ENCODE peak calls at places on chromosomes 1 and 21, in six cellular contexts. X is naive thymus-derived CD4-positive, alpha-beta T cell; N is NT2/D1; S is kidney epithelial cell; Z is mesendoderm; M is pancreas. E is an unnamed sample. For H3K36me3, the result is how much of the 10 kb centered on the place peaks cover.

GRCh38 chr21:45496968-45497845 is 45.0 kb downstream of the SLC19A1 start:
- DNase-seq in Z (no peak), X (no peak), S (no peak), M (peak), N (no peak), E (peak)

GRCh38 chr1:60866251-60866650 is 216.1 kb upstream of the NFIA start:
- DNase-seq in S (no peak), M (no peak), X (no peak), Z (no peak), N (no peak), E (no peak)

GRCh38 chr1:238485906-238486219 is 595.1 kb upstream of the ZP4 start:
- DNase-seq in S (no peak), X (no peak), M (no peak), Z (peak), N (no peak), E (no peak)

GRCh38 chr1:153253693-153254092 is 5.8 kb upstream of the LORICRIN start:
- DNase-seq in M (no peak), N (no peak), S (no peak), Z (no peak), X (no peak), E (no peak)

GRCh38 chr1:87956072-87956471 is 627.4 kb downstream of the LMO4 start:
- DNase-seq in S (peak), N (no peak), M (no peak), Z (peak), X (no peak), E (no peak)

GRCh38 chr1:13760340-13760739 is 60.4 kb downstream of the PRDM2 start:
- DNase-seq in S (no peak), M (no peak), X (no peak), N (no peak), Z (no peak), E (no peak)

GRCh38 chr1:234962340-234962989 is 166.2 kb downstream of the TOMM20 start:
- DNase-seq in X (no peak), S (peak), Z (no peak), M (no peak), N (no peak), E (no peak)

GRCh38 chr1:93442276-93442675 is 5.6 kb upstream of the FNBP1L start:
- DNase-seq in S (no peak), M (no peak), N (no peak), X (no peak), Z (peak), E (peak)

GRCh38 chr21:41615613-41616012 is 107.7 kb upstream of the TMPRSS2 start:
- DNase-seq in N (no peak), Z (no peak), M (no peak), X (no peak), S (no peak), E (no peak)

GRCh38 chr1:62271932-62272728 is 47.1 kb downstream of the KANK4 start:
- DNase-seq in X (peak), Z (peak), N (no peak), M (no peak), S (no peak), E (no peak)

GRCh38 chr1:155174334-155175280 is 958 bp downstream of the TRIM46 start:
- DNase-seq in M (peak), Z (peak), S (no peak), N (no peak), X (peak), E (no peak)

GRCh38 chr21:26473471-26473870 is 99.6 kb downstream of the CYYR1 start:
- DNase-seq in M (no peak), Z (no peak), X (no peak), S (no peak), N (no peak), E (no peak)

GRCh38 chr1:44835738-44836675 is 7.0 kb downstream of the PTCH2 start:
- DNase-seq in M (peak), N (peak), Z (peak), X (peak), S (no peak), E (peak)

GRCh38 chr1:33640114-33640660 is 167.7 kb downstream of the ZSCAN20 start:
- DNase-seq in S (no peak), M (no peak), N (no peak), X (no peak), Z (no peak), E (no peak)

GRCh38 chr1:70518106-70518505 is 107.0 kb downstream of the CTH start:
- DNase-seq in N (no peak), Z (no peak), M (no peak), S (no peak), X (no peak), E (no peak)

GRCh38 chr21:35528109-35529042 is 479.3 kb upstream of the RUNX1 start:
- DNase-seq in S (no peak), N (no peak), Z (no peak), M (no peak), X (peak), E (peak)

GRCh38 chr1:100440075-100440809 is 87.9 kb downstream of the CDC14A start:
- DNase-seq in X (peak), Z (peak), S (no peak), M (no peak), N (no peak), E (no peak)

GRCh38 chr21:44993321-44994015 is 53.6 kb downstream of the SLX9 start:
- DNase-seq in S (no peak), X (no peak), M (peak), N (no peak), Z (no peak), E (peak)

GRCh38 chr21:45887121-45887611 is 94.4 kb upstream of the COL6A1 start:
- DNase-seq in Z (no peak), M (no peak), N (no peak), S (no peak), X (no peak), E (no peak)

GRCh38 chr1:216057080-216057479 is 366.2 kb downstream of the USH2A start:
- DNase-seq in S (no peak), M (no peak), X (no peak), Z (no peak), N (no peak), E (no peak)

GRCh38 chr1:201660931-201661822 is 122.2 kb downstream of the NAV1 start:
- DNase-seq in N (no peak), Z (no peak), M (no peak), X (no peak), S (no peak), E (no peak)

GRCh38 chr1:199410462-199410861 is 617.0 kb upstream of the NR5A2 start:
- DNase-seq in X (no peak), N (no peak), S (no peak), M (no peak), Z (no peak), E (no peak)

GRCh38 chr1:6424000-6424565 is 493 bp upstream of the ESPN start:
- DNase-seq in N (no peak), Z (no peak), M (no peak), S (no peak), X (no peak), E (no peak)

DNA sequence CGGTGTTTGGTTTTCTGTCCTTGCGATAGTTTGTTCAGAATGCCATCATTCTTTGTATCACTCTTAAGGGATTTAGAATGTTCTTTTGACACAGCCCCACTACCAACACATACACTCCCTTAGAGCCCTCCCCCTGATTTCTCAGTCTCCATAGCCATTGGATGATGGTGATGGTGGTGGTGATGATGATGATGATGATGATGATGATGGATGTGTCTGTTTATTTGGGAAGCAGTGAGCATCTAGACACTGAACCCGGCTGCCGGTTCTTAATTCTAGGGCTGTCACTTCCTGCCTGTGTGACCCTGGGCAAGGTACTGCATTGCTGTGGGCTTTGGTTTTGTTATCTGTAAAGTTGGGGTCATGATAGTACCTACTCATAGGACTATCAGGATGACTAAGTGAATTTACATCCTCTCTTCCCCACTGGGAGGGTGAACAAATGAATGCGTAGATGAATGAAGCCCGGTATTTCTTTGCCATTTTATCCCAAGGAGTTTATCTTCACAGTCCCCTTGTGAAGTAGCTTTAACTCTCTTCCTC is 100.7 kb downstream of the HUNK start:
- DNase-seq in N (no peak), M (no peak), S (no peak), Z (no peak), X (no peak), E (no peak)
- H3K36me3 ChIP-seq in N (half or more), M (under half), S (under half), Z (under half), X (under half), E (under half)

GRCh38 chr1:230210326-230210978 is 143.4 kb downstream of the GALNT2 start:
- DNase-seq in M (no peak), S (no peak), Z (peak), N (no peak), X (no peak), E (no peak)
- H3K36me3 ChIP-seq in M (under half), S (under half), Z (under half), N (under half), X (under half), E (under half)

DNA sequence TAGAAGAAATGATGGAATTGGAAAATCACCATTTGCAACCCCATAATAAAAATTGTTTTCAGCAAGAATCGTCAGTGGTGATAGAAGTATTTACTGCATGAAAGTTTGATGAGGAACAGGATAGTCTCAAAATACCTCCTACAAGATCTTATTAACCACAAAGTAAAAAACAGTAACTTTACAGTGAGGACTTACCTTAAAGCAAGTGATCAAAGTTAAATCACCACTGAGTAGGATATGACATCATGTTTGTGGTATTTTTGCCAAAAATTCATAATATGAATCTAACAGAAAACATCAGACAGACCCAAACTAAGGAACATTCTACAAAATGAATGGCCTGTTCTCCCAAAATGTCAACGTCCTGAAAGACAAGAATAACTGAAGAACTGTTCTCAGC is 19.9 kb downstream of the ALDH9A1 start:
- DNase-seq in S (no peak), X (no peak), Z (no peak), N (no peak), M (no peak), E (no peak)
- H3K36me3 ChIP-seq in S (under half), X (half or more), Z (under half), N (half or more), M (under half), E (half or more)

DNA sequence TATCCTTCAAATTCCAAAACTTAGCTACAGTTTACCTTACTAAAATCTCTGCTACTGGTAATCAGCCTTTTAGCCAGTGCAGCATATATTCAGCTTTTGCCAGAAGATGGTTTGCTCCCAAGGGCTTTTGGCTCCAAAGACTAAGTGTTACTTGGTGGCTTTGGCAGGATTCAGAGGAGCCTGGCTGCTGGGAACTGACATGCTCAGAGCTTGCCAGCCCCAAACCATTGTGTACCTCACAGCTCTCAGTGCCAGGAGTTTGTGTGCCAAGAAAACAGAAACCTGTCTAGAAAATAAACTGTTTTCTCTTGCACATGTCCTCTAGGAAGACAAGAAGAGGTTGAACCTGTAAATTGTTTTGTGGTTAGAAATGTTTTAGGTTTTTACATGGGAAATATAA is 315.9 kb downstream of the ST6GALNAC3 start:
- DNase-seq in X (no peak), S (no peak), Z (no peak), M (no peak), N (no peak), E (no peak)
- H3K36me3 ChIP-seq in X (under half), S (under half), Z (under half), M (under half), N (under half), E (under half)

DNA sequence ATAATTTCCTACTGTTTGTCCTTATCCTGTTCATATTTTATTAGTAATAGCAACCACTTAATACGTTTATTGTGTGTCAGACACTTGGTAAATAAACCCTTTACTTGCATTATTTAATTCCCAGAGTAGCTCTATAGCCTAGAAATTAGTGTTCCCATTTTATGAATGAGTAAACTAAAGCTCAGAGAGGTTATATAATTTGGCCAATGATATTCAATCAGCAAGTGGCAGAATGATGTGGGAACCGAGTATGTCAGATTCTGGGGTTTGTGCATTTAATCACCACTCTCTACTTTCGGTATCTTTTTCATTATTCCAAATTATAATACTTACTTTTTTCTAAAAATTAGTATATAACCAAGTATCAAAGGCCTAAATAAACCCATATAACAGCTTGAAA is 6.6 kb upstream of the ARPC5 start:
- DNase-seq in N (no peak), Z (no peak), M (no peak), X (no peak), S (no peak), E (no peak)
- H3K36me3 ChIP-seq in N (under half), Z (under half), M (under half), X (under half), S (under half), E (under half)

GRCh38 chr1:208288495-208288894 is 44.3 kb upstream of the PLXNA2 start:
- DNase-seq in N (no peak), M (no peak), X (no peak), S (no peak), Z (no peak), E (no peak)
- H3K36me3 ChIP-seq in N (under half), M (under half), X (under half), S (under half), Z (under half), E (under half)

DNA sequence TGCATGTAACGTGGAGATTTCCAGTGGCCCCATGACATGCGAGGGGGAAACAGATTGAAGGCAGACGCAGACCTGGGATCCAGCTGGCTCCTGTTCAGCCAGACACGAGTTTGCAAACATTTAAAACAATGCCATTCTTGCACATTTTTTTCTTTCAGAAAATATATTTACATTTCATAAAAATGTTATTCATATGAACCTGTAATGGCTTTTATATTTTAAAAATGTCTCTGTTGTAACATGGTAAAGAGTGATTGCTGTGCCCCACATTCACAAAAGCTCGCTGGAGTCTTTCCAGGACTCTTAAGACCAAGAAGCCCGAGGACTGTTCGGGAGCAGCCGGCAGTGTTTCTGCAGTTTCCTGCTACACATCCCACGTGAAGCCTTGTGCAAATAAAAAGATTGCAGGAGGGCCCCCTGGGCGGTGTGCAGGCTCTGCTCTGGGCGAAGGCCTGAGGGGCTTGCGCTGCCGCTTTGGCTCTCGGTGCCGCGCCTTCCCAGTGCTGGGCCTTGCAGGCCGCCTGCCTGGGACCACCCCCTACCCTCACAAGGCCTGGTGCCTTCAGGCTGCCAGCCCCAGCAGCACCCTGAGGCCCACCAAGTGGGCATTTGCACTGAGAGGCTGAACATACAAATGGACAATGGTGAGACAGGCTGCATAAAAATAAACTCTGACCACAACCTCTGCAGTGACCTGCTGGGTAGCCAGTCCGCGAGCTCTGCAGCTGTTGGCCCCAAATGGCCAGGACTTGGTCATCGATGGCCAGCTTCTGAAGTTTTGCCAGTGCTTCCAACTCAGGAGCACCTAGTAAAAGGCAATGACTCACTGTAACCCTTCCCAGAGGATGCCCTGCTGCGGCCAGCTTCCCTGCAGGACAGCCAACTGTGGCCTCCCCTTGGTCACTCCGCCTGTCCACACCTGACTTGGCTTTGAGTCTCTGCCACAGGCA is 185.1 kb downstream of the DYRK1A start:
- DNase-seq in S (no peak), M (no peak), N (no peak), X (no peak), Z (no peak), E (peak)
- H3K36me3 ChIP-seq in S (under half), M (under half), N (under half), X (under half), Z (under half), E (under half)